ENCODE peak calls at places on chromosomes 4 and X, in eight cellular contexts. S is NCI-H1417; E is KBM-7; Z is PC-3; Q is testis; W is activated T-helper 2 cell treated with anti-CD3 and anti-CD28 coated beads, Interferon-gamma antibody, Interleukin-2, Interleukin-4, amounts not matched to agents 10 μg/mL and 5 μg/mL and 100 μg/mL, durations not matched to agents 14 hours and 24 hours and 36 hours; N is Calu3; J is neural crest cell. G is an unnamed sample.

GRCh38 chr4:83618431-83618830 is 82.5 kb downstream of the GPAT3 start:
- DNase-seq in S (no peak), E (no peak), Z (peak), Q (no peak), W (no peak), N (peak), J (no peak), G (peak)

GRCh38 chrX:150680974-150681373 is 12.2 kb upstream of the MTMR1 start:
- DNase-seq in S (peak), E (peak), Z (peak), Q (peak), W (no peak), N (peak), J (no peak), G (peak)

GRCh38 chr4:138727704-138728103 is 287.9 kb upstream of the NOCT start:
- DNase-seq in S (no peak), E (no peak), Z (no peak), Q (no peak), W (no peak), N (no peak), J (no peak), G (no peak)

GRCh38 chrX:68822641-68823410 is 6.0 kb upstream of the EFNB1 start:
- DNase-seq in S (peak), E (peak), Z (peak), Q (peak), W (no peak), N (peak), J (peak), G (peak)

GRCh38 chrX:23118890-23119527 is 119.2 kb downstream of the DDX53 start:
- DNase-seq in S (peak), E (no peak), Z (peak), Q (no peak), W (no peak), N (peak), J (no peak), G (no peak)

GRCh38 chr4:38865445-38865844 is 2.2 kb upstream of the FAM114A1 start:
- DNase-seq in S (no peak), E (no peak), Z (no peak), Q (no peak), W (no peak), N (no peak), J (no peak), G (no peak)

GRCh38 chrX:119541188-119541587 is 24.0 kb downstream of the STEEP1 start:
- DNase-seq in S (no peak), E (no peak), Z (peak), Q (no peak), W (no peak), N (no peak), J (no peak), G (peak)

GRCh38 chr4:159358226-159358625 is 255.3 kb downstream of the RAPGEF2 start:
- DNase-seq in S (no peak), E (no peak), Z (peak), Q (no peak), W (no peak), N (no peak), J (no peak), G (no peak)

GRCh38 chr4:183635333-183635732 is 23.7 kb downstream of the RWDD4 start:
- DNase-seq in S (no peak), E (no peak), Z (no peak), Q (peak), W (no peak), N (no peak), J (no peak), G (no peak)

GRCh38 chrX:65463550-65463949 is 71.0 kb downstream of the LAS1L start:
- DNase-seq in S (no peak), E (no peak), Z (no peak), Q (no peak), W (no peak), N (no peak), J (no peak), G (no peak)

GRCh38 chr4:2270341-2271165 is 8.6 kb upstream of the MXD4 start:
- DNase-seq in S (no peak), E (no peak), Z (no peak), Q (no peak), W (no peak), N (no peak), J (no peak), G (no peak)

GRCh38 chr4:98648602-98649001 is 9.8 kb downstream of the TSPAN5 start:
- DNase-seq in S (no peak), E (no peak), Z (no peak), Q (peak), W (no peak), N (no peak), J (no peak), G (no peak)

GRCh38 chrX:147376601-147377387 is 534.9 kb upstream of the FMR1 start:
- DNase-seq in S (peak), E (no peak), Z (no peak), Q (peak), W (no peak), N (no peak), J (no peak), G (no peak)

GRCh38 chrX:27966492-27966891 is 14.8 kb downstream of the DCAF8L1 start:
- DNase-seq in S (no peak), E (peak), Z (peak), Q (no peak), W (no peak), N (no peak), J (no peak), G (no peak)

GRCh38 chr4:67122029-67122428 is 423.3 kb downstream of the CENPC start:
- DNase-seq in S (peak), E (peak), Z (peak), Q (no peak), W (no peak), N (peak), J (no peak), G (no peak)

GRCh38 chrX:41352329-41352801 is 18.4 kb downstream of the DDX3X start:
- DNase-seq in S (no peak), E (no peak), Z (peak), Q (no peak), W (no peak), N (no peak), J (no peak), G (no peak)

G was measured in thyroid gland.